ENCODE peak calls at places on chromosome 17, in five cellular contexts. One of them, this sample, is unnamed.

GRCh38 chr17:31373150-31374082 is 18.1 kb upstream of the RAB11FIP4 start:
- DNase-seq in skeletal muscle cell: peak; percentile 13
- DNase-seq in lower leg skin: no peak
- DNase-seq in A549: peak; percentile 72
- DNase-seq in fibroblast of the aortic adventitia: peak; percentile 85
- DNase-seq in this sample: peak; percentile 44

GRCh38 chr17:40110026-40110425 is 9.6 kb upstream of the NR1D1 start:
- DNase-seq in skeletal muscle cell: no peak
- DNase-seq in lower leg skin: no peak
- DNase-seq in A549: no peak
- DNase-seq in fibroblast of the aortic adventitia: no peak
- DNase-seq in this sample: no peak

GRCh38 chr17:34465756-34466155 is 102.7 kb upstream of the CCL1 start:
- DNase-seq in skeletal muscle cell: no peak
- DNase-seq in lower leg skin: no peak
- DNase-seq in A549: no peak
- DNase-seq in fibroblast of the aortic adventitia: no peak
- DNase-seq in this sample: no peak

GRCh38 chr17:55390364-55390977 is 31.2 kb downstream of the MMD start:
- DNase-seq in skeletal muscle cell: no peak
- DNase-seq in lower leg skin: no peak
- DNase-seq in A549: no peak
- DNase-seq in fibroblast of the aortic adventitia: no peak
- DNase-seq in this sample: no peak

GRCh38 chr17:78692460-78693010 is 89.5 kb downstream of the CYTH1 start:
- DNase-seq in skeletal muscle cell: no peak
- DNase-seq in lower leg skin: no peak
- DNase-seq in A549: no peak
- DNase-seq in fibroblast of the aortic adventitia: no peak
- DNase-seq in this sample: no peak

GRCh38 chr17:50478391-50479361 is at the start of gene RSAD1:
- DNase-seq in skeletal muscle cell: peak; percentile 59
- DNase-seq in lower leg skin: peak; percentile 97
- DNase-seq in A549: peak; percentile 96
- DNase-seq in fibroblast of the aortic adventitia: peak; percentile 81
- DNase-seq in this sample: peak; percentile 60

GRCh38 chr17:4161179-4161559 is 18.2 kb downstream of the CYB5D2 start:
- DNase-seq in skeletal muscle cell: peak; percentile 70
- DNase-seq in lower leg skin: no peak
- DNase-seq in A549: peak; percentile 90
- DNase-seq in fibroblast of the aortic adventitia: peak; percentile 72
- DNase-seq in this sample: no peak

GRCh38 chr17:76871668-76872067 is 3.5 kb downstream of the MGAT5B start:
- DNase-seq in skeletal muscle cell: no peak
- DNase-seq in lower leg skin: no peak
- DNase-seq in A549: peak; percentile 36
- DNase-seq in fibroblast of the aortic adventitia: no peak
- DNase-seq in this sample: no peak

GRCh38 chr17:17921192-17922082 is 50.8 kb downstream of the TOM1L2 start:
- DNase-seq in skeletal muscle cell: peak; percentile 85
- DNase-seq in lower leg skin: peak; percentile 80
- DNase-seq in A549: peak; percentile 92
- DNase-seq in fibroblast of the aortic adventitia: peak; percentile 94
- DNase-seq in this sample: peak; percentile 97

GRCh38 chr17:1641065-1641403 is 4.5 kb downstream of the SCARF1 start:
- DNase-seq in skeletal muscle cell: no peak
- DNase-seq in lower leg skin: no peak
- DNase-seq in A549: no peak
- DNase-seq in fibroblast of the aortic adventitia: no peak
- DNase-seq in this sample: no peak

GRCh38 chr17:4182043-4182442 is 39.0 kb downstream of the CYB5D2 start:
- DNase-seq in skeletal muscle cell: no peak
- DNase-seq in lower leg skin: no peak
- DNase-seq in A549: no peak
- DNase-seq in fibroblast of the aortic adventitia: no peak
- DNase-seq in this sample: no peak

GRCh38 chr17:76139801-76140660 is 1.0 kb downstream of the FOXJ1 start:
- DNase-seq in skeletal muscle cell: no peak
- DNase-seq in lower leg skin: no peak
- DNase-seq in A549: no peak
- DNase-seq in fibroblast of the aortic adventitia: no peak
- DNase-seq in this sample: no peak

GRCh38 chr17:76841776-76842405 is 26.3 kb upstream of the MGAT5B start:
- DNase-seq in skeletal muscle cell: no peak
- DNase-seq in lower leg skin: no peak
- DNase-seq in A549: no peak
- DNase-seq in fibroblast of the aortic adventitia: no peak
- DNase-seq in this sample: no peak

GRCh38 chr17:4717791-4718190 is 7.4 kb downstream of the ARRB2 start:
- DNase-seq in skeletal muscle cell: no peak
- DNase-seq in lower leg skin: no peak
- DNase-seq in A549: no peak
- DNase-seq in fibroblast of the aortic adventitia: no peak
- DNase-seq in this sample: no peak

GRCh38 chr17:56715613-56716357 is 117.9 kb downstream of the C17orf67 start:
- DNase-seq in skeletal muscle cell: peak; percentile 36
- DNase-seq in lower leg skin: peak; percentile 96
- DNase-seq in A549: peak; percentile 84
- DNase-seq in fibroblast of the aortic adventitia: peak; percentile 83
- DNase-seq in this sample: peak; percentile 72

GRCh38 chr17:9645858-9646555 is 690 bp downstream of the USP43 start:
- DNase-seq in skeletal muscle cell: no peak
- DNase-seq in lower leg skin: peak; percentile 85
- DNase-seq in A549: peak; percentile 82
- DNase-seq in fibroblast of the aortic adventitia: no peak
- DNase-seq in this sample: no peak

GRCh38 chr17:37610971-37611370 is 1.8 kb upstream of the SYNRG start:
- DNase-seq in skeletal muscle cell: no peak
- DNase-seq in lower leg skin: no peak
- DNase-seq in A549: peak; percentile 46
- DNase-seq in fibroblast of the aortic adventitia: no peak
- DNase-seq in this sample: no peak

GRCh38 chr17:43467981-43468541 is 15.7 kb upstream of the DHX8 start:
- DNase-seq in skeletal muscle cell: peak; percentile 85
- DNase-seq in lower leg skin: no peak
- DNase-seq in A549: no peak
- DNase-seq in fibroblast of the aortic adventitia: peak; percentile 88
- DNase-seq in this sample: peak; percentile 42